ENCODE peak calls at places on chromosome 22, in five cellular contexts. K is kidney, S is hepatocyte, O is PC-3, U is lower lobe of right lung. W is an unnamed sample.
A peak's percentile ranks its signal among the peaks of the same experiment; 100 is the strongest.

GRCh38 chr22:38871360-38872171 is 450 bp downstream of the CBX6 start:
- DNase-seq in K (peak; percentile 83), S (peak; percentile 50), O (no peak), U (peak; percentile 52), W (no peak)

GRCh38 chr22:49736538-49736937 is 91.1 kb downstream of the BRD1 start:
- DNase-seq in K (peak; percentile 54), S (no peak), O (no peak), U (no peak), W (no peak)

GRCh38 chr22:50568626-50569025 is 5.9 kb upstream of the SYCE3 start:
- DNase-seq in K (peak; percentile 64), S (no peak), O (no peak), U (no peak), W (no peak)

GRCh38 chr22:26502688-26503561 is 9.3 kb downstream of the TFIP11 start:
- DNase-seq in K (no peak), S (peak; percentile 48), O (peak; percentile 18), U (no peak), W (no peak)

GRCh38 chr22:19082793-19083192 is 39.4 kb downstream of the DGCR2 start:
- DNase-seq in K (peak; percentile 28), S (no peak), O (no peak), U (no peak), W (no peak)

GRCh38 chr22:39703890-39704658 is 133.5 kb downstream of the CACNA1I start:
- DNase-seq in K (no peak), S (no peak), O (no peak), U (no peak), W (no peak)

GRCh38 chr22:38737302-38738060 is 18.3 kb downstream of the SUN2 start:
- DNase-seq in K (peak; percentile 46), S (no peak), O (peak; percentile 47), U (peak; percentile 32), W (no peak)

GRCh38 chr22:16963189-16963945 is 44.7 kb downstream of the GAB4 start:
- DNase-seq in K (peak; percentile 45), S (no peak), O (no peak), U (no peak), W (no peak)

GRCh38 chr22:49886346-49887073 is 31.7 kb downstream of the ALG12 start:
- DNase-seq in K (no peak), S (no peak), O (no peak), U (no peak), W (no peak)

GRCh38 chr22:40792451-40792850 is 26.7 kb downstream of the SLC25A17 start:
- DNase-seq in K (no peak), S (no peak), O (no peak), U (no peak), W (no peak)

GRCh38 chr22:50563410-50564160 is 866 bp upstream of the SYCE3 start:
- DNase-seq in K (no peak), S (no peak), O (no peak), U (no peak), W (no peak)

GRCh38 chr22:39472570-39473556 is 16.1 kb downstream of the MGAT3 start:
- DNase-seq in K (no peak), S (peak; percentile 75), O (no peak), U (no peak), W (no peak)

GRCh38 chr22:19115628-19116027 is 6.6 kb downstream of the DGCR2 start:
- DNase-seq in K (no peak), S (peak; percentile 2), O (no peak), U (no peak), W (no peak)

GRCh38 chr22:38957046-38957770 is at the start of gene APOBEC3A:
- DNase-seq in K (peak; percentile 77), S (no peak), O (no peak), U (peak; percentile 78), W (peak; percentile 13)

GRCh38 chr22:48896766-48897637 is 930.7 kb downstream of the BRD1 start:
- DNase-seq in K (no peak), S (no peak), O (no peak), U (no peak), W (no peak)

GRCh38 chr22:18000441-18001039 is 23.8 kb downstream of the MICAL3 start:
- DNase-seq in K (peak; percentile 81), S (peak; percentile 37), O (peak; percentile 9), U (no peak), W (no peak)

GRCh38 chr22:38981005-38981658 is 1.0 kb upstream of the APOBEC3B start:
- DNase-seq in K (peak; percentile 79), S (peak; percentile 79), O (peak; percentile 45), U (no peak), W (peak; percentile 41)

GRCh38 chr22:39723899-39724351 is 153.4 kb downstream of the CACNA1I start:
- DNase-seq in K (no peak), S (peak; percentile 74), O (peak; percentile 3), U (no peak), W (peak; percentile 25)

GRCh38 chr22:27252282-27253049 is 549.1 kb downstream of the MN1 start:
- DNase-seq in K (no peak), S (peak; percentile 56), O (peak; percentile 15), U (no peak), W (peak; percentile 69)

GRCh38 chr22:40431021-40431420 is 60.6 kb downstream of the SGSM3 start:
- DNase-seq in K (no peak), S (no peak), O (no peak), U (no peak), W (no peak)

GRCh38 chr22:26610072-26610958 is 7.5 kb downstream of the CRYBB1 start:
- DNase-seq in K (no peak), S (no peak), O (peak; percentile 73), U (no peak), W (peak; percentile 43)

GRCh38 chr22:19852177-19852781 is 2.4 kb downstream of the GNB1L start:
- DNase-seq in K (peak; percentile 60), S (peak; percentile 6), O (no peak), U (no peak), W (no peak)

DNA sequence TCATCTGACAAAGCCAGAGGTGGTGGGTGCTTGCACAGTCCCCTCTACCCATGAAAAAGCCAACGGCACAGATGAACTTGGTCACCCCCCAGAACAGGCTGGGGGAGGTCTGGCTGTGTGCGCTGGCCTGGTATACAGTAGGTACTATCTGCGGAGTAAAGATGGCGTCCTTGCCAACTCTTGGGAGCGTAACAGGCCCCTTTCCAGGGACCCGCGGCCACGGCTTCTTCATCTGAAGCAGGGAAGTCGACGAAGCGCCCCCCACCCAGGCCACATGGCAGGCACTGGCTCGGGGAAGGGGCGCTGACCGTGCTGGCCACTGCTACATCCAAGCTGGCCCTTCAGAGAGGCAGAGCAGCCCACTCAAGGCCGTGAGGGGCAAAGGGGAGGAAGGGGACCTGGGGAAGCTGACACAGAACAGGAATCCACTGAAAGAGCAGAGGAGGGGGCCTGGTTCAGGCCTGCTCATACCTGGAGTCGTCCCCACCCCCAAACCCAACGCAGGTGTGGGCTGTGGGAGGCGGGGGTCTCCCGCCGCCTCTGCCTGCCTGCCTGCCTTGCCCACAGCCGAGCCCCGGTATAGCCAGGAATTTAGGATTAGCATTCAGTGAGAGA is 75.7 kb downstream of the CELSR1 start:
- DNase-seq in K (no peak), S (no peak), O (no peak), U (no peak), W (no peak)
- H3K27ac ChIP-seq in K (no peak overlapping the region), S (peak overlapping the region; percentile 31), O (no peak overlapping the region), U (no peak overlapping the region), W (peak overlapping the region; percentile 97)

GRCh38 chr22:36773935-36774334 is 2.0 kb downstream of the IFT27 start:
- DNase-seq in K (no peak), S (peak; percentile 37), O (peak; percentile 66), U (no peak), W (no peak)

GRCh38 chr22:36778020-36778419 is 2.1 kb upstream of the IFT27 start:
- DNase-seq in K (no peak), S (no peak), O (no peak), U (no peak), W (no peak)

GRCh38 chr22:36775966-36776669 is at the start of gene IFT27:
- DNase-seq in K (peak; percentile 98), S (peak; percentile 99), O (peak; percentile 98), U (peak; percentile 98), W (peak; percentile 100)

GRCh38 chr22:36775589-36775965 is 342 bp downstream of the IFT27 start:
- DNase-seq in K (peak; percentile 81), S (peak; percentile 55), O (peak; percentile 7), U (peak; percentile 61), W (no peak)

DNA sequence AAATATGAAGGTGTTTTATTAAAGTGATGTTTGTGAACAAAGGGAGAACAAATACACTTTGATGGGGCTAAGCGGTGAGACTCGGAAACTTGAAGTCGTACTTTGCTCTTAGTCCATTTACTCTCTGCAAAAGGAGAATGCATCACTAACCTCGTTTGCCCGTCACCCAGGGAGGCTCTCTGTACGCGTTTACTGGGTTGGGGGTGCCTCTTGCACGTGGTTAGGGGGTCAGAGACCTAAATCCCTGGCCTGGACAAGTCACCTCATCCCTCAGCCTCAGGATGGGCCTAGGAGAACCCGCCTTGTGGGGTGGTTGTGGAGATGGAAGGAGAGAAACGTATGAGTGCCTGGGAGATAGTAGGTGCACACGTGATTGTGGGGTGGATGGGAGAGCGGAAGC is 803 bp upstream of the IFT27 start:
- DNase-seq in K (no peak), S (no peak), O (no peak), U (no peak), W (no peak)
- H3K27ac ChIP-seq in K (peak overlapping the region; percentile 23), S (no peak overlapping the region), O (no peak overlapping the region), U (peak overlapping the region; percentile 39), W (peak overlapping the region; percentile 73)

DNA sequence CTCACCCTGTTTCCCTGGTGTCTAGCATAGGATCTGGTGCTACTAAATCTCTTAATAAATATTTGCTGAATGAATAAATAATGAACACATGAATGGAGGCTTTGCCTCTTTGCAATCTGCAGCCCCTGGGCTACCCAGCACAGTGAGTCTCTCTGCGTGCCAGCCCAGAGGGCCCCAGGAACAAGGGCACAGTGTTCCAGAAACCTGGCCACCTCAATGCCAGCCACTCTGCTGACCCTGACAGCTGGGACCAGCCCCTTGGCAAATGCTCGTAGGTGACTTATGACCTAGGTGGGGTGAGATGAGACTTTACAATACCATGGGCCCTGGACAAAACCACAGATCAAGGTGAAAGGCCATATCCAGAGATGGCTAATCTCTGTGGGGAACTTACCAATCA is 31.6 kb downstream of the UQCR10 start:
- DNase-seq in K (no peak), S (no peak), O (peak; percentile 57), U (no peak), W (no peak)
- H3K27ac ChIP-seq in K (no peak overlapping the region), S (peak overlapping the region; percentile 22), O (peak overlapping the region; percentile 96), U (peak overlapping the region; percentile 81), W (peak overlapping the region; percentile 88)

GRCh38 chr22:22920104-22920654 is 32.6 kb downstream of the IGLL5 start:
- DNase-seq in K (no peak), S (no peak), O (no peak), U (no peak), W (no peak)

GRCh38 chr22:22922954-22923319 is 35.3 kb downstream of the IGLL5 start:
- DNase-seq in K (peak; percentile 22), S (no peak), O (no peak), U (no peak), W (no peak)

GRCh38 chr22:22919041-22919440 is 31.4 kb downstream of the IGLL5 start:
- DNase-seq in K (no peak), S (no peak), O (no peak), U (no peak), W (no peak)

GRCh38 chr22:22921575-22921974 is 34.0 kb downstream of the IGLL5 start:
- DNase-seq in K (no peak), S (no peak), O (no peak), U (no peak), W (no peak)

GRCh38 chr22:22920910-22921550 is 33.4 kb downstream of the IGLL5 start:
- DNase-seq in K (no peak), S (no peak), O (no peak), U (no peak), W (no peak)
- H3K27ac ChIP-seq in K (no peak overlapping the region), S (no peak overlapping the region), O (no peak overlapping the region), U (no peak overlapping the region), W (no peak overlapping the region)

W was measured in RWPE1.